ENCODE peak calls at places on chromosome 5, in eight cellular contexts. Z is neural progenitor cell, R is PC-9, C is keratinocyte, Q is MM.1S, H is hepatocyte, P is HCT116, V is GM23248. N is an unnamed sample. For H4K20me1 and H3K9me3, the result is how much of the 10 kb centered on the place peaks cover.

GRCh38 chr5:176610430-176610763 is 441 bp upstream of the GPRIN1 start:
- DNase-seq in V (no peak), Q (no peak), C (no peak), H (no peak), Z (no peak), R (no peak), P (no peak), N (no peak)

GRCh38 chr5:133702773-133703770 is 90.7 kb upstream of the FSTL4 start:
- DNase-seq in R (no peak), C (no peak), Z (no peak), P (no peak), V (no peak), H (no peak), Q (no peak), N (no peak)

GRCh38 chr5:107646418-107646817 is 24.3 kb downstream of the EFNA5 start:
- DNase-seq in R (no peak), H (no peak), C (no peak), V (no peak), Z (no peak), Q (no peak), P (no peak), N (no peak)

GRCh38 chr5:106876665-106877194 is 794.0 kb downstream of the EFNA5 start:
- DNase-seq in P (no peak), Z (peak), H (no peak), C (no peak), Q (no peak), V (peak), R (no peak), N (peak)

GRCh38 chr5:138632900-138633489 is 57.8 kb upstream of the HSPA9 start:
- DNase-seq in H (peak), V (peak), C (no peak), Q (no peak), Z (peak), P (peak), R (peak), N (peak)

GRCh38 chr5:14487896-14488570 is 93.6 kb upstream of the OTULINL start:
- DNase-seq in P (no peak), C (no peak), H (no peak), Z (no peak), V (no peak), R (no peak), Q (no peak), N (no peak)

GRCh38 chr5:147346006-147346561 is 111.3 kb downstream of the STK32A start:
- DNase-seq in C (no peak), P (no peak), R (no peak), V (no peak), Q (no peak), Z (peak), H (no peak), N (no peak)

GRCh38 chr5:55370291-55370925 is 62.6 kb downstream of the MTREX start:
- DNase-seq in R (no peak), P (no peak), Z (no peak), C (no peak), H (no peak), V (no peak), Q (no peak), N (no peak)

GRCh38 chr5:76960004-76960625 is 7.3 kb downstream of the CRHBP start:
- DNase-seq in V (no peak), H (no peak), R (no peak), C (peak), Z (no peak), P (no peak), Q (peak), N (no peak)

GRCh38 chr5:1594336-1595106 is 70.8 kb upstream of the LPCAT1 start:
- DNase-seq in R (peak), C (peak), P (peak), V (peak), H (peak), Z (peak), Q (no peak), N (peak)

GRCh38 chr5:61575103-61575502 is 243.0 kb downstream of the ZSWIM6 start:
- DNase-seq in Z (peak), P (no peak), R (peak), H (peak), V (peak), C (peak), Q (no peak), N (no peak)

GRCh38 chr5:138725153-138725884 is 27.9 kb upstream of the CTNNA1 start:
- DNase-seq in C (peak), P (peak), H (peak), Z (peak), Q (peak), R (peak), V (peak), N (peak)

GRCh38 chr5:82105457-82105856 is 133.6 kb downstream of the ATG10 start:
- DNase-seq in R (no peak), P (no peak), Q (no peak), C (no peak), H (no peak), Z (peak), V (peak), N (no peak)

GRCh38 chr5:20286512-20286911 is 298.5 kb upstream of the CDH18 start:
- DNase-seq in Z (no peak), V (peak), Q (no peak), R (peak), H (no peak), C (peak), P (no peak), N (no peak)

GRCh38 chr5:58018016-58018415 is 441.9 kb downstream of the PLK2 start:
- DNase-seq in V (no peak), Q (no peak), P (no peak), C (no peak), H (peak), R (no peak), Z (no peak), N (no peak)

GRCh38 chr5:79225441-79225840 is 10.5 kb upstream of the JMY start:
- DNase-seq in P (no peak), V (no peak), Z (no peak), R (no peak), H (no peak), Q (no peak), C (no peak), N (no peak)

GRCh38 chr5:106962464-106963230 is 708.1 kb downstream of the EFNA5 start:
- DNase-seq in R (no peak), Q (no peak), H (no peak), P (no peak), V (no peak), Z (no peak), C (no peak), N (no peak)

GRCh38 chr5:8944005-8944404 is 601.9 kb downstream of the SEMA5A start:
- DNase-seq in R (no peak), C (no peak), V (peak), P (no peak), Q (no peak), H (no peak), Z (no peak), N (no peak)

GRCh38 chr5:143985832-143986485 is 174.0 kb downstream of the HMHB1 start:
- DNase-seq in P (no peak), C (peak), R (no peak), H (peak), V (peak), Z (no peak), Q (no peak), N (no peak)

GRCh38 chr5:149450199-149450598 is 71.1 kb upstream of the IL17B start:
- DNase-seq in P (no peak), Q (no peak), C (no peak), H (no peak), V (peak), R (no peak), Z (no peak), N (no peak)

GRCh38 chr5:138911441-138911840 is 36.3 kb upstream of the LRRTM2 start:
- DNase-seq in Z (no peak), H (no peak), R (no peak), C (no peak), P (no peak), Q (no peak), V (peak), N (no peak)

GRCh38 chr5:17990168-17990567 is 355.9 kb downstream of the TAF11L14 start:
- DNase-seq in H (no peak), Z (no peak), P (no peak), C (no peak), V (no peak), Q (no peak), R (no peak), N (no peak)

GRCh38 chr5:17123010-17123409 is 94.4 kb upstream of the BASP1 start:
- DNase-seq in P (no peak), V (peak), R (no peak), H (no peak), Q (no peak), C (no peak), Z (no peak), N (no peak)

GRCh38 chr5:74543162-74543995 is 97.1 kb downstream of the ENC1 start:
- DNase-seq in Q (no peak), V (peak), P (peak), H (peak), C (peak), R (peak), Z (peak), N (no peak)

GRCh38 chr5:170393235-170393634 is 4.1 kb upstream of the KCNMB1 start:
- DNase-seq in V (peak), C (no peak), Q (peak), Z (no peak), P (no peak), R (no peak), H (no peak), N (no peak)

DNA sequence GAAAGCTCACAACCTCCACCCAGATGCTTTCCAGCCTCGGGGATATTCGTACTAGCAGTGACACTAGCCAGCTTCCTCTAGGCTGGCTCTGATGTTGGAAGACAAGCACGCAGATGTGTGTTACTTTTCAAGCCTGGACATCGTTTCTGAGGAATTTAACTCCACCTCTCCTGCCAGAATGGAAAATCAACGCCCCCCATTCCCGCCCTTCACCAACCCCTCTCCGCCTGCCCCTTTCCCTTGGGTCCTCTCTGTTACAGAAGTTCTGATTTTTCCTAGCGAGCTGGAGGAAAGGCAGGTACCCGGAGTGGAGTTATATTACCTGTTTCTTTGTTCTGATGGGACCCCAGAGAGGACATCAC is 543 bp upstream of the NNT start:
- DNase-seq in Z (peak), Q (peak), R (no peak), C (no peak), H (peak), P (no peak), V (peak), N (peak)
- H2AFZ ChIP-seq in Z (peak), Q (peak), R (peak), C (peak), H (peak), P (no peak), V (peak), N (peak)

GRCh38 chr5:34957299-34957698 is 27.9 kb downstream of the DNAJC21 start:
- DNase-seq in R (no peak), P (no peak), Q (no peak), C (no peak), H (no peak), Z (no peak), V (peak), N (no peak)
- H4K20me1 ChIP-seq in R (under half), P (under half), Q (under half), C (under half), H (under half), Z (under half), V (under half), N (under half)

GRCh38 chr5:2749514-2750025 is 1.9 kb downstream of the IRX2 start:
- DNase-seq in Z (no peak), Q (no peak), V (peak), P (no peak), R (no peak), H (peak), C (no peak), N (no peak)
- H3K9me3 ChIP-seq in Z (under half), Q (under half), V (under half), P (under half), R (under half), H (under half), C (under half), N (under half)

GRCh38 chr5:172957458-172957857 is 1.8 kb upstream of the RPL26L1 start:
- DNase-seq in H (no peak), C (no peak), Q (no peak), R (no peak), P (no peak), V (no peak), Z (no peak), N (no peak)

GRCh38 chr5:172958268-172959046 is 767 bp upstream of the RPL26L1 start:
- DNase-seq in C (no peak), P (peak), V (peak), Q (peak), Z (peak), R (peak), H (peak), N (peak)

GRCh38 chr5:172956936-172957335 is 2.3 kb upstream of the RPL26L1 start:
- DNase-seq in R (no peak), V (no peak), Q (no peak), P (no peak), C (no peak), H (no peak), Z (no peak), N (no peak)

GRCh38 chr5:172956228-172956627 is 3.0 kb upstream of the RPL26L1 start:
- DNase-seq in Z (no peak), C (no peak), R (no peak), H (no peak), Q (no peak), P (no peak), V (no peak), N (no peak)

DNA sequence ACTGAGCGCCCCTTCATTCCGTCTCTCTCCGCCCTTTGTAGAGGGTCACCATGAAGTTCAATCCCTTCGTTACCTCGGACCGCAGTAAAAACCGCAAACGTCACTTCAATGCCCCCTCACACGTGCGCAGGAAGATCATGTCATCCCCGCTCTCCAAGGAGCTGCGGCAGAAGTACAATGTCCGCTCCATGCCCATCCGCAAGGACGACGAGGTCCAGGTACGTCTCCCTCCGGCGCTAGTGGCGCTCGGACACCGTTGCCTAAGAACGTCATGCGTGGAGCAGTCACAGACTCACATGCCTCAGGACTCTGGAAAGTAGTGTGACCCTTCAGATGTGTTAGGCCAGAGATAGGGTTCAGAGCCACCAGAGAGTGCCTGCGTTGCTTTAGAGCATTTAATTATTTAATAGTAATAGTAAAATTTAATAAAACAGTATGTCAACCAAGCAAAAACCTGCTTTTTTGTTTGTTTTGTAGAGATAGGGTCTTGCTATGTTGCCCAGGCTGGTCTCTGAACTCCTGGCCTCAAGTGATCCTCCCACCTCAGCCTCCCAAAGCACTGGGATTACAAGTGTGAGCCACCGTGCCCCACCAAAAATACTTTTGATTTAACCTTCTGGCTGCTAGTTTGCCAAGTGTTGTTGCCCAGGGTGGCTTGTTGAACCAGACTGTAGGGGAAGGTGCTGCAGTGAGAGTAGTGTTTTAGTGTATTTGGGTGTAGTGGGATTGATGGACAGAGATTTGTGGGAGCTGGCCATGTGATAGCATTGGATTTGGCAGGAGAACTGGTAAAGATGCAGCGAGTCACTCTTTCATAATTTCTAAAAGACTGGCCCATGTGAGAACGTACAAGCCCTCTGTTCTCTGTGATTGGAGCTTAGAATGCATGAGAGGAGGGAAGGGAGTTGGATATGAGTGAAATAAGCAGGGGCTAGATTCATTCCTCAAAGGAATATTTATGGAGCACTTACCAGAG is 888 bp downstream of the RPL26L1 start:
- DNase-seq in R (no peak), H (no peak), Q (peak), C (no peak), Z (no peak), V (peak), P (no peak), N (peak)
- H2AFZ ChIP-seq in R (peak), H (peak), Q (peak), C (peak), Z (peak), V (peak), P (no peak), N (peak)

GRCh38 chr5:124700930-124701458 is 45.4 kb downstream of the ZNF608 start:
- DNase-seq in Q (no peak), C (no peak), V (no peak), H (no peak), P (no peak), R (no peak), Z (peak), N (no peak)

GRCh38 chr5:124700333-124700732 is 46.1 kb downstream of the ZNF608 start:
- DNase-seq in V (no peak), Z (no peak), H (no peak), P (no peak), R (no peak), Q (no peak), C (no peak), N (no peak)

GRCh38 chr5:124701873-124702272 is 44.6 kb downstream of the ZNF608 start:
- DNase-seq in V (no peak), Q (no peak), R (no peak), H (no peak), P (no peak), Z (no peak), C (no peak), N (no peak)

GRCh38 chr5:124703995-124704394 is 42.4 kb downstream of the ZNF608 start:
- DNase-seq in P (no peak), C (no peak), V (no peak), Q (no peak), H (no peak), Z (no peak), R (no peak), N (no peak)

DNA sequence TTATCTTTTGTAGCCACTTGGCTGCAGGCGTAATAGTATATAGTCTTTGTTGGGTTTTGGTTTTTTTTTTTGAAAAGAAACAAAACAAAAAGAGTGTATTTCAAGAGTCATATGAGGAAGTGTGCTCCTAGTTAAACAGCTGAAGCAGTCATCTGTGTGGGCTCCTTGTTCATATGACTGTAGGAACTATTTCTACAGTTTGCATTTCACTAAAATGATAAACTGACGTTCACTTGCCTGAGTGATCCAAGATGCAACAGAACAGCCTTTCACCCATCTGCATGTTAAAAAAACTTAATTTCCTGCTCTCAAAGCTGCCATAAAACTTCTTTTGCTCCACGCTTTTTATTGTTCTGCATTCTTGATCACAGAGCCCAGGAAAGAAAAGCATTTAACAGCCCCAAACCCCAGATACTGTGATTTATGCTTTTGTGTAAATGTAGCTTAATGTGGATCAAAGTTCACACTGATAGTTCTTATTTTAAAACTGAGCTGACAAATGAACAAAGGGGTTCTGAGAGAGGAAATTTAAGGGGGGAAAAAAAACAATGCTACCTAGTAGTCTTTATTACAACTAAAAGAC is 43.9 kb downstream of the ZNF608 start:
- DNase-seq in Z (no peak), P (no peak), H (peak), Q (no peak), R (no peak), C (no peak), V (no peak), N (no peak)
- H4K20me1 ChIP-seq in Z (half or more), P (under half), H (under half), Q (under half), R (under half), C (under half), V (under half), N (under half)

GRCh38 chr5:179089502-179089901 is 29.3 kb downstream of the ZNF354C start:
- DNase-seq in R (no peak), V (no peak), Q (no peak), H (no peak), C (no peak), P (no peak), Z (no peak), N (no peak)
- H3K9me3 ChIP-seq in R (under half), V (under half), Q (under half), H (half or more), C (under half), P (under half), Z (under half), N (under half)

GRCh38 chr5:173988554-173989431 is at the start of gene C5orf47:
- DNase-seq in H (no peak), V (no peak), Z (no peak), Q (no peak), P (no peak), C (no peak), R (no peak), N (no peak)
- H2AFZ ChIP-seq in H (no peak), V (no peak), Z (no peak), Q (no peak), P (no peak), C (no peak), R (no peak), N (no peak)

GRCh38 chr5:88872971-88873370 is 10.0 kb downstream of the MEF2C start:
- DNase-seq in V (no peak), R (no peak), Z (no peak), H (no peak), C (no peak), P (no peak), Q (no peak), N (no peak)

GRCh38 chr5:88873447-88873846 is 9.5 kb downstream of the MEF2C start:
- DNase-seq in C (no peak), V (no peak), P (no peak), Z (no peak), Q (no peak), R (no peak), H (no peak), N (no peak)

GRCh38 chr5:88868453-88869068 is 14.4 kb downstream of the MEF2C start:
- DNase-seq in H (no peak), Q (no peak), R (no peak), C (no peak), Z (no peak), P (no peak), V (no peak), N (no peak)

GRCh38 chr5:88875609-88876234 is 7.3 kb downstream of the MEF2C start:
- DNase-seq in Q (no peak), C (no peak), Z (no peak), P (no peak), H (no peak), R (no peak), V (peak), N (no peak)

GRCh38 chr5:88870280-88870679 is 12.7 kb downstream of the MEF2C start:
- DNase-seq in R (no peak), Z (no peak), P (no peak), V (no peak), H (no peak), C (no peak), Q (no peak), N (no peak)
- H4K20me1 ChIP-seq in R (under half), Z (under half), P (under half), V (under half), H (under half), C (under half), Q (under half), N (under half)

DNA sequence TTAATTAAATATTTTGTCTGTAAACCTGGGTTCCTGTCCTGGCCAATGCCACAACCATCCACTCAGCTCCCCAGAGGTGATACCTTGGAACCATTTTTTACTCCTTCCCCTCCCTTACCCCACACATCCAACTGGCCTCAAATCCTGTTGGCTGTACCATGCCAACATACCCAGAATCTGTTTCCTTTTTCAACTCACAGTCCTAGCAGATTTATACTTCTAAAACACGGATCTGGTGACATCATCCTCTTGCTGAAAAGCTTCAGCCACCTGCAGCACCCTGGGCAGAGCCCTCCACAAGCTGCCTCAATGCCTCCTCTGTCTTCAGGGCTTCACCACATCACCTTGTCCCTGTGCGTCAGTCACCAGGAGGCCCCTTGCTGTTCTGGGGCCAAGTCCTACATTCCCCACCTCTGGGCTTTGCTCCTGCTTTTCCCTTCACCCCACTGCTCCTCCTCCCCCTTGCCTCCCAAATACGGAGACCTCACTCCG is 14.9 kb downstream of the SEMA6A start:
- DNase-seq in R (no peak), V (no peak), P (no peak), C (no peak), H (no peak), Z (no peak), Q (no peak), N (no peak)
- H3K9me3 ChIP-seq in R (under half), V (under half), P (under half), C (under half), H (under half), Z (under half), Q (under half), N (under half)